ENCODE peak calls at places on chromosomes 6 and 20, in six cellular contexts. One of them, this sample, is unnamed.

GRCh38 chr6:168597471-168597875 is 156.5 kb downstream of the SMOC2 start:
- DNase-seq in A549: no peak
- DNase-seq in foreskin fibroblast: no peak
- DNase-seq in IMR-90: no peak
- DNase-seq in fibroblast of mammary gland: no peak
- DNase-seq in bronchial epithelial cell: no peak
- DNase-seq in this sample: no peak

GRCh38 chr6:3797231-3798200 is 46.0 kb upstream of the PXDC1 start:
- DNase-seq in fibroblast of mammary gland: peak; percentile 39
- DNase-seq in A549: peak; percentile 55
- DNase-seq in bronchial epithelial cell: peak; percentile 85
- DNase-seq in IMR-90: peak; percentile 79
- DNase-seq in foreskin fibroblast: peak; percentile 48
- DNase-seq in this sample: peak; percentile 91

GRCh38 chr6:53647437-53648094 is 18.0 kb downstream of the KLHL31 start:
- DNase-seq in fibroblast of mammary gland: peak; percentile 59
- DNase-seq in IMR-90: no peak
- DNase-seq in foreskin fibroblast: no peak
- DNase-seq in A549: no peak
- DNase-seq in bronchial epithelial cell: peak; percentile 84
- DNase-seq in this sample: peak; percentile 59

GRCh38 chr6:108944707-108945685 is 96.8 kb downstream of the ARMC2 start:
- DNase-seq in bronchial epithelial cell: peak; percentile 68
- DNase-seq in IMR-90: peak; percentile 93
- DNase-seq in A549: no peak
- DNase-seq in foreskin fibroblast: peak; percentile 92
- DNase-seq in fibroblast of mammary gland: peak; percentile 96
- DNase-seq in this sample: peak; percentile 94

GRCh38 chr6:7805088-7805756 is 79.3 kb downstream of the BMP6 start:
- DNase-seq in fibroblast of mammary gland: no peak
- DNase-seq in bronchial epithelial cell: no peak
- DNase-seq in A549: no peak
- DNase-seq in IMR-90: no peak
- DNase-seq in foreskin fibroblast: no peak
- DNase-seq in this sample: no peak

GRCh38 chr20:32429745-32430360 is 71.7 kb downstream of the ASXL1 start:
- DNase-seq in fibroblast of mammary gland: no peak
- DNase-seq in IMR-90: no peak
- DNase-seq in foreskin fibroblast: no peak
- DNase-seq in bronchial epithelial cell: no peak
- DNase-seq in A549: no peak
- DNase-seq in this sample: no peak

GRCh38 chr6:49430866-49431265 is 32.2 kb downstream of the MMUT start:
- DNase-seq in A549: no peak
- DNase-seq in bronchial epithelial cell: no peak
- DNase-seq in foreskin fibroblast: no peak
- DNase-seq in fibroblast of mammary gland: no peak
- DNase-seq in IMR-90: no peak
- DNase-seq in this sample: no peak

GRCh38 chr6:52946301-52946700 is 36.8 kb upstream of the GSTA3 start:
- DNase-seq in bronchial epithelial cell: no peak
- DNase-seq in IMR-90: no peak
- DNase-seq in A549: no peak
- DNase-seq in fibroblast of mammary gland: no peak
- DNase-seq in foreskin fibroblast: no peak
- DNase-seq in this sample: no peak

GRCh38 chr6:14857501-14857900 is 388.4 kb upstream of the JARID2 start:
- DNase-seq in IMR-90: no peak
- DNase-seq in foreskin fibroblast: no peak
- DNase-seq in bronchial epithelial cell: no peak
- DNase-seq in A549: no peak
- DNase-seq in fibroblast of mammary gland: no peak
- DNase-seq in this sample: no peak

GRCh38 chr6:117440558-117441525 is 15.1 kb upstream of the ROS1 start:
- DNase-seq in A549: peak; percentile 88
- DNase-seq in foreskin fibroblast: peak; percentile 97
- DNase-seq in bronchial epithelial cell: peak; percentile 97
- DNase-seq in IMR-90: peak; percentile 93
- DNase-seq in fibroblast of mammary gland: peak; percentile 99
- DNase-seq in this sample: peak; percentile 66

GRCh38 chr6:109503327-109504224 is 20.6 kb upstream of the ZBTB24 start:
- DNase-seq in A549: no peak
- DNase-seq in IMR-90: no peak
- DNase-seq in bronchial epithelial cell: no peak
- DNase-seq in fibroblast of mammary gland: no peak
- DNase-seq in foreskin fibroblast: peak; percentile 41
- DNase-seq in this sample: no peak

GRCh38 chr6:16208989-16209388 is 29.4 kb upstream of the GMPR start:
- DNase-seq in bronchial epithelial cell: no peak
- DNase-seq in IMR-90: no peak
- DNase-seq in foreskin fibroblast: no peak
- DNase-seq in A549: no peak
- DNase-seq in fibroblast of mammary gland: no peak
- DNase-seq in this sample: no peak

GRCh38 chr6:138371720-138372119 is 6.0 kb upstream of the SMIM28 start:
- DNase-seq in fibroblast of mammary gland: peak; percentile 32
- DNase-seq in A549: peak; percentile 29
- DNase-seq in bronchial epithelial cell: peak; percentile 41
- DNase-seq in IMR-90: no peak
- DNase-seq in foreskin fibroblast: no peak
- DNase-seq in this sample: peak; percentile 43

GRCh38 chr6:42482126-42482525 is 30.4 kb upstream of the TRERF1 start:
- DNase-seq in A549: no peak
- DNase-seq in bronchial epithelial cell: no peak
- DNase-seq in IMR-90: peak; percentile 34
- DNase-seq in fibroblast of mammary gland: no peak
- DNase-seq in foreskin fibroblast: no peak
- DNase-seq in this sample: no peak

GRCh38 chr6:31901415-31901952 is 402 bp downstream of the ZBTB12 start:
- DNase-seq in fibroblast of mammary gland: peak; percentile 40
- DNase-seq in IMR-90: peak; percentile 41
- DNase-seq in foreskin fibroblast: peak; percentile 47
- DNase-seq in A549: peak; percentile 41
- DNase-seq in bronchial epithelial cell: no peak
- DNase-seq in this sample: peak; percentile 45

GRCh38 chr6:50952092-50952932 is 133.6 kb downstream of the TFAP2B start:
- DNase-seq in bronchial epithelial cell: peak; percentile 38
- DNase-seq in A549: no peak
- DNase-seq in fibroblast of mammary gland: peak; percentile 1
- DNase-seq in foreskin fibroblast: no peak
- DNase-seq in IMR-90: no peak
- DNase-seq in this sample: no peak

GRCh38 chr6:129642322-129642721 is 67.7 kb downstream of the ARHGAP18 start:
- DNase-seq in A549: no peak
- DNase-seq in foreskin fibroblast: no peak
- DNase-seq in IMR-90: no peak
- DNase-seq in bronchial epithelial cell: no peak
- DNase-seq in fibroblast of mammary gland: no peak
- DNase-seq in this sample: no peak

DNA sequence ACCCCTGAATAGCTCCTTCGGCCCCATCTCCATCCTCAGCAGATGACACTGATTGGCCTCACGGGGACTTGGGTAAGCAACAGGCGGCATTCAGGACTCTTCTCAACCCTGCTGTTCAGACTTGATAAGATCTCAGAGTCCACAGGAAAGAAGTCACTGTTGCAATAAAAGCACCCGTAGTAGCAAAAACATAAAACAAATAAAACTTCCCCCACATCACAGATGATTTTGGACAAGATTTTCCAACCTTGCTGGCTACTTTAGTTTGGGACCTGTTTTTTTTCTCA is 17.1 kb upstream of the C20orf144 start:
- DNase-seq in foreskin fibroblast: no peak
- DNase-seq in IMR-90: no peak
- DNase-seq in A549: no peak
- DNase-seq in fibroblast of mammary gland: no peak
- DNase-seq in bronchial epithelial cell: no peak
- DNase-seq in this sample: no peak
- H3K4me3 ChIP-seq in foreskin fibroblast: no peak overlapping the region
- H3K4me3 ChIP-seq in IMR-90: no peak overlapping the region
- H3K4me3 ChIP-seq in A549: no peak overlapping the region
- H3K4me3 ChIP-seq in fibroblast of mammary gland: no peak overlapping the region
- H3K4me3 ChIP-seq in bronchial epithelial cell: no peak overlapping the region
- H3K4me3 ChIP-seq in this sample: no peak overlapping the region

DNA sequence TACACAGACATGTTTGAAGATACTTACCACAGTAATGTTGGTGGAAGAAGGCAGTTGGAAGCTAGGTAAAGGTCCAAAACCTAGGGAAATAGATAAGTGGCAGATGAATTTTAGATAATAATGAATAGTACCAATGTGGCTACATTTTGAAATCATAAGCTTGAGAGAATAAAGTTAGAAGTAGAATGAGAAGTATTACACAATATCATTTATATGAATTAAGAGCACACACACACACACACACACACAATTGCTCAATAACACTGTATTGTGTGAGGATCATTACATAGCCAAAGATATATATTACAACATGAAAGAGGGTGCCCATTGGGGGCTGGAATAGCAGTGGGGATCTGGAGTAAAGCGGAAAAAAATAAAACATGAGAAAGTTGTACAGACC is 149.0 kb upstream of the EYA4 start:
- DNase-seq in IMR-90: no peak
- DNase-seq in A549: no peak
- DNase-seq in bronchial epithelial cell: no peak
- DNase-seq in foreskin fibroblast: no peak
- DNase-seq in fibroblast of mammary gland: no peak
- DNase-seq in this sample: no peak
- TF ChIP-seq CTCF in IMR-90: no peak
- TF ChIP-seq CTCF in A549: no peak
- TF ChIP-seq CTCF in bronchial epithelial cell: no peak
- TF ChIP-seq CTCF in foreskin fibroblast: no peak
- TF ChIP-seq CTCF in fibroblast of mammary gland: no peak
- TF ChIP-seq CTCF in this sample: no peak

DNA sequence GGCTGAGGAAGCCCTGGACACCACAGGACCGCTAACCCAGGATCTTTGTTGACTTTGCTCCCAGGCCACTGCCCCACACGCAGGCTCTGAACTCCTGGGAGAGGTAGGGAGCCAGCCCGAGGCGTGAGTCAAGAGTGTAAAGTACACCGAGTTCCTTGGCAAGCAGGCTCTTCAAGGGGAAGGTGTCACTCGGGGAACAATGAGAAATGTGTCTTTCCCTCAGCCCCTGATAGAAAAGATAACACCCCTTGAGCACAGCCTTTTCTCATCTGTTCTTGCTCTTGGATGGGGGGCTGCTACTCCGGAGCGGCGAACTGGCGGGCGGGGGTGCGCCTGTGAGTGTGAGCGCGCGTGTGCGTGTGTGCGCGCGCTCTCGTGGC is 460 bp upstream of the EDN3 start:
- DNase-seq in foreskin fibroblast: no peak
- DNase-seq in IMR-90: no peak
- DNase-seq in A549: peak; percentile 55
- DNase-seq in fibroblast of mammary gland: no peak
- DNase-seq in bronchial epithelial cell: no peak
- DNase-seq in this sample: no peak
- H3K4me3 ChIP-seq in foreskin fibroblast: no peak overlapping the region
- H3K4me3 ChIP-seq in IMR-90: no peak overlapping the region
- H3K4me3 ChIP-seq in A549: peak overlapping the region; percentile 40
- H3K4me3 ChIP-seq in fibroblast of mammary gland: no peak overlapping the region
- H3K4me3 ChIP-seq in bronchial epithelial cell: no peak overlapping the region
- H3K4me3 ChIP-seq in this sample: no peak overlapping the region

GRCh38 chr20:63857751-63858392 is 3.4 kb upstream of the ABHD16B start:
- DNase-seq in fibroblast of mammary gland: peak; percentile 50
- DNase-seq in A549: no peak
- DNase-seq in foreskin fibroblast: peak; percentile 44
- DNase-seq in IMR-90: no peak
- DNase-seq in bronchial epithelial cell: no peak
- DNase-seq in this sample: peak; percentile 37

GRCh38 chr20:63856111-63856511 is 5.2 kb upstream of the ABHD16B start:
- DNase-seq in bronchial epithelial cell: no peak
- DNase-seq in fibroblast of mammary gland: no peak
- DNase-seq in foreskin fibroblast: no peak
- DNase-seq in A549: no peak
- DNase-seq in IMR-90: no peak
- DNase-seq in this sample: no peak

GRCh38 chr20:63859166-63859699 is 2.1 kb upstream of the ABHD16B start:
- DNase-seq in A549: no peak
- DNase-seq in fibroblast of mammary gland: no peak
- DNase-seq in foreskin fibroblast: no peak
- DNase-seq in IMR-90: no peak
- DNase-seq in bronchial epithelial cell: no peak
- DNase-seq in this sample: no peak

GRCh38 chr20:63860325-63861051 is 810 bp upstream of the ABHD16B start:
- DNase-seq in A549: no peak
- DNase-seq in bronchial epithelial cell: no peak
- DNase-seq in foreskin fibroblast: no peak
- DNase-seq in fibroblast of mammary gland: no peak
- DNase-seq in IMR-90: no peak
- DNase-seq in this sample: no peak

DNA sequence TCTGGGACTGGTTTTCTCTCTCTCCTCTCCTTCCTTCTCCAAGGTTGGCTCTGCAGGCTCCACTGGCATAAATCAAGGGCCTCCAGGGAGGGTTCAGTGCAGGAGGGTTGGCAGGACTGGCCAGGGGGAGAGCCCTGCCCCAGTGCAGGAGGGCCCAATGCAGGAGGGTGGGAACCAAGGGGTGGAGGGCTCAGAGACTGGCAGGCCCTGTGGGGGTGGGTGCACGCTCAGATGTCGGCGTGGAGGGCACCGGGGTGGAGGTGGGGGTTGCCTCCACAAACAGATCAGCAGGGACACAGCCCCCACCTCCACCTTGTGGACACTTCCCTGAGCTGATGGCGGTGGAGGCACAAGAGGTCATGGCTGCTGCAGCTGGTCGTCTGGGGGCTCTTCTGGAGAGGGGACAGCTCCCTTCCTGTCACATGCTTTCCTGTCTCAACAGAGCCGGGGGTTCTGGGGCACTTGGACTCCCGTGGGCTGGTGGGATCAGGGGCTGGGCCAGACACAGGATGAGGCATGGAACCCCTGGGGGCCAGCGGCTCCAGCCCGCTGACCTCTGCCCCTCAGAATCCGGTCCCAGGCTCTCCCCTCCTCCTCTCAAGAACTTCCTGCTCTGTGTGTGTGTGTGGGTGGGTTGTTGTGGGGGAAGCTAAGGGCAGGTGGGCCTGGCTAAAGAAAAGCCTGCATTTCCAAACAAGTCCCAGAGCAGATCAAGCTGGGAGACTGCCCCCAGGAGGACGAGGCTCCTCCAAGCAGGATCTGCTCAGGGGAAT is 2.7 kb upstream of the ABHD16B start:
- DNase-seq in IMR-90: peak; percentile 59
- DNase-seq in fibroblast of mammary gland: peak; percentile 64
- DNase-seq in A549: no peak
- DNase-seq in foreskin fibroblast: peak; percentile 35
- DNase-seq in bronchial epithelial cell: no peak
- DNase-seq in this sample: peak; percentile 60
- TF ChIP-seq CTCF in IMR-90: peak; percentile 50
- TF ChIP-seq CTCF in fibroblast of mammary gland: peak; percentile 44
- TF ChIP-seq CTCF in A549: no peak
- TF ChIP-seq CTCF in foreskin fibroblast: peak; percentile 38
- TF ChIP-seq CTCF in bronchial epithelial cell: peak; percentile 23
- TF ChIP-seq CTCF in this sample: peak; percentile 53

DNA sequence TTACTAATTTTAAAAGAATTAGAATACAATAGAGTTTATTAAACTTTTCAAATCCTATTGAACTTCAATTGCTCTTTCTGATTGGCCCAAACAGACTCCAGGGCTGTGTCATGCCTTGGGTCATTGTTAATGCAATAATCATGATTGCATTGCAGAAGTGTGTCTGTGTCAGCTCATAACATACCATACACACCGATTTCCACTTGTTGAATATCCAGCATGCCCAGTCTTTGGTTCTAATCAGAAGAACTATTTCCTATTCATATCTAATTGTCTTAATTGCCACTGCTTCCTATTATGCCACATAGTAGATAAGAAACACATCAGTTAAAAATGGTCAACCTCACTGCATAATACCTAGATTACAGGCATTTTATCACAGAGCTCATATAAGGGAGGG is 106.1 kb upstream of the JAG1 start:
- DNase-seq in A549: no peak
- DNase-seq in bronchial epithelial cell: no peak
- DNase-seq in IMR-90: no peak
- DNase-seq in foreskin fibroblast: no peak
- DNase-seq in fibroblast of mammary gland: no peak
- DNase-seq in this sample: no peak
- H3K4me3 ChIP-seq in A549: no peak overlapping the region
- H3K4me3 ChIP-seq in bronchial epithelial cell: no peak overlapping the region
- H3K4me3 ChIP-seq in IMR-90: no peak overlapping the region
- H3K4me3 ChIP-seq in foreskin fibroblast: no peak overlapping the region
- H3K4me3 ChIP-seq in fibroblast of mammary gland: no peak overlapping the region
- H3K4me3 ChIP-seq in this sample: no peak overlapping the region